ENCODE peak calls at places on chromosomes 16 and 17, in nine cellular contexts. C is T47D; V is amniotic stem cell; L is G401; H is mammary epithelial cell; K is NCI-H2081 treated with DMSO at 0.1 percent for 48 hours; B is stimulated activated CD8-positive, alpha-beta memory T cell treated with anti-CD3 and anti-CD28 coated beads, Interleukin-4, amount 100 ng/mL, for 1 hour; R is NCI-H1436; N is activated T-helper 9 cell treated with anti-CD3 and anti-CD28 coated beads, Interleukin-2, amount 50 U/mL, for 16 hours. Z is an unnamed sample.

GRCh38 chr16:80509872-80510271 is 30.9 kb upstream of the DYNLRB2 start:
- DNase-seq in B (no peak), K (no peak), C (no peak), V (no peak), N (no peak), H (no peak), L (no peak), R (no peak), Z (no peak)

GRCh38 chr17:72342582-72343527 is 222.0 kb downstream of the SOX9 start:
- DNase-seq in K (no peak), L (peak), N (no peak), B (no peak), H (no peak), V (no peak), C (no peak), R (no peak), Z (no peak)

GRCh38 chr17:58391302-58391984 is 25.9 kb downstream of the RNF43 start:
- DNase-seq in H (peak), N (no peak), V (no peak), K (peak), C (no peak), L (no peak), B (no peak), R (peak), Z (no peak)

GRCh38 chr17:73311428-73311780 is 397 bp downstream of the CDC42EP4 start:
- DNase-seq in B (no peak), L (no peak), V (no peak), H (no peak), R (no peak), N (no peak), K (no peak), C (no peak), Z (no peak)

GRCh38 chr16:48064971-48065370 is 90.8 kb downstream of the ABCC12 start:
- DNase-seq in C (no peak), B (no peak), L (no peak), N (no peak), K (no peak), H (peak), V (no peak), R (no peak), Z (no peak)

GRCh38 chr17:49698005-49698404 is 9.8 kb downstream of the SLC35B1 start:
- DNase-seq in C (no peak), K (no peak), H (no peak), R (no peak), L (no peak), B (no peak), N (no peak), V (no peak), Z (no peak)

GRCh38 chr16:73771676-73772075 is 524.9 kb upstream of the PSMD7 start:
- DNase-seq in N (no peak), V (no peak), R (no peak), K (no peak), L (no peak), H (no peak), B (no peak), C (no peak), Z (no peak)

GRCh38 chr17:39664581-39665561 is at the start of gene TCAP:
- DNase-seq in V (no peak), R (no peak), H (no peak), K (no peak), C (no peak), N (no peak), B (no peak), L (no peak), Z (no peak)

GRCh38 chr17:61680921-61681320 is 89.9 kb upstream of the NACA2 start:
- DNase-seq in H (no peak), V (no peak), K (no peak), B (no peak), L (no peak), C (no peak), N (no peak), R (no peak), Z (no peak)

GRCh38 chr17:55410722-55411462 is 10.7 kb downstream of the MMD start:
- DNase-seq in V (no peak), R (no peak), K (no peak), L (no peak), H (no peak), B (no peak), N (no peak), C (no peak), Z (no peak)

GRCh38 chr17:49742256-49742655 is 21.7 kb downstream of the FAM117A start:
- DNase-seq in L (no peak), V (no peak), B (no peak), R (no peak), K (no peak), N (no peak), C (no peak), H (no peak), Z (no peak)

GRCh38 chr16:89047331-89048086 is 46.1 kb upstream of the ACSF3 start:
- DNase-seq in N (no peak), K (no peak), R (no peak), V (no peak), H (no peak), L (no peak), B (no peak), C (no peak), Z (no peak)

GRCh38 chr17:41360291-41360995 is 9.2 kb downstream of the KRT33B start:
- DNase-seq in B (no peak), L (no peak), N (no peak), R (no peak), K (no peak), C (no peak), H (peak), V (peak), Z (no peak)

GRCh38 chr16:57589374-57589773 is 39.1 kb upstream of the ADGRG1 start:
- DNase-seq in B (no peak), R (no peak), V (no peak), K (no peak), C (no peak), N (no peak), L (no peak), H (no peak), Z (no peak)

GRCh38 chr16:66486773-66487579 is 59.9 kb downstream of the BEAN1 start:
- DNase-seq in H (peak), N (no peak), B (no peak), K (no peak), C (no peak), L (no peak), V (no peak), R (no peak), Z (no peak)

GRCh38 chr16:70419384-70420327 is 19.2 kb downstream of the ST3GAL2 start:
- DNase-seq in N (no peak), V (no peak), B (no peak), H (no peak), K (no peak), L (no peak), C (no peak), R (no peak), Z (no peak)

GRCh38 chr17:29010586-29010985 is 4.8 kb upstream of the SEZ6 start:
- DNase-seq in V (no peak), H (no peak), B (no peak), L (no peak), N (no peak), C (no peak), R (no peak), K (no peak), Z (no peak)

GRCh38 chr16:11015607-11016006 is 71.2 kb downstream of the CLEC16A start:
- DNase-seq in B (no peak), K (no peak), R (no peak), N (no peak), L (no peak), V (no peak), C (no peak), H (no peak), Z (no peak)

GRCh38 chr16:67562526-67562917 is at the start of gene CTCF:
- DNase-seq in K (no peak), R (peak), N (peak), L (peak), C (no peak), H (peak), V (peak), B (peak), Z (no peak)

GRCh38 chr17:20302191-20302917 is 165.0 kb downstream of the LGALS9B start:
- DNase-seq in B (no peak), H (no peak), K (no peak), N (no peak), V (no peak), L (peak), R (no peak), C (no peak), Z (no peak)

GRCh38 chr17:31058958-31059357 is 35.8 kb upstream of the NF1 start:
- DNase-seq in V (no peak), B (no peak), K (no peak), C (no peak), H (no peak), R (no peak), N (no peak), L (no peak), Z (no peak)

GRCh38 chr17:69012895-69013805 is 47.6 kb downstream of the ABCA9 start:
- DNase-seq in K (no peak), R (no peak), C (no peak), H (peak), N (no peak), V (no peak), L (no peak), B (no peak), Z (no peak)

GRCh38 chr17:76121932-76122383 is 18.4 kb upstream of the EXOC7 start:
- DNase-seq in B (no peak), N (no peak), K (no peak), C (no peak), L (no peak), H (no peak), V (no peak), R (no peak), Z (no peak)

GRCh38 chr16:83100679-83101078 is 473.9 kb downstream of the CDH13 start:
- DNase-seq in K (no peak), V (no peak), H (peak), C (no peak), R (no peak), B (no peak), N (no peak), L (no peak), Z (no peak)

GRCh38 chr17:27793168-27793905 is 7.0 kb downstream of the NOS2 start:
- DNase-seq in B (no peak), V (no peak), R (no peak), K (no peak), H (peak), L (peak), N (no peak), C (no peak), Z (no peak)

GRCh38 chr17:19317359-19318095 is 45.0 kb downstream of the B9D1 start:
- DNase-seq in R (no peak), N (no peak), K (no peak), C (no peak), B (no peak), L (peak), V (peak), H (no peak), Z (peak)

GRCh38 chr16:2150418-2151187 is 2.2 kb downstream of the RAB26 start:
- DNase-seq in V (no peak), L (peak), K (no peak), B (no peak), C (no peak), H (peak), R (no peak), N (no peak), Z (no peak)

GRCh38 chr16:24146523-24146922 is 109.6 kb upstream of the CACNG3 start:
- DNase-seq in L (no peak), H (no peak), B (no peak), R (no peak), C (no peak), N (no peak), V (no peak), K (no peak), Z (no peak)

GRCh38 chr16:21598676-21599157 is 660 bp upstream of the METTL9 start:
- DNase-seq in R (no peak), N (no peak), H (peak), K (no peak), B (peak), C (no peak), V (no peak), L (no peak), Z (no peak)

GRCh38 chr17:8935194-8935593 is 30.3 kb downstream of the PIK3R5 start:
- DNase-seq in L (no peak), R (no peak), V (no peak), B (no peak), H (peak), N (peak), K (no peak), C (no peak), Z (no peak)

GRCh38 chr16:75921281-75921680 is 195.0 kb upstream of the CPHXL start:
- DNase-seq in C (no peak), L (peak), N (no peak), V (no peak), H (no peak), K (peak), R (no peak), B (no peak), Z (no peak)

GRCh38 chr17:58329035-58329807 is 626 bp upstream of the TSPOAP1 start:
- DNase-seq in N (peak), H (no peak), L (peak), V (no peak), K (no peak), R (no peak), C (no peak), B (no peak), Z (no peak)

GRCh38 chr17:13409455-13409854 is 192.3 kb downstream of the HS3ST3A1 start:
- DNase-seq in N (no peak), C (no peak), K (no peak), R (no peak), B (no peak), V (no peak), L (no peak), H (no peak), Z (no peak)

GRCh38 chr16:69273009-69273408 is 38.1 kb upstream of the VPS4A start:
- DNase-seq in V (no peak), B (no peak), L (no peak), C (no peak), N (no peak), R (no peak), H (no peak), K (no peak), Z (peak)

GRCh38 chr16:65618335-65618734 is 496.5 kb upstream of the CDH11 start:
- DNase-seq in N (no peak), C (no peak), B (no peak), V (no peak), H (no peak), L (no peak), R (no peak), K (no peak), Z (no peak)

GRCh38 chr17:78933959-78934568 is 8.9 kb upstream of the TIMP2 start:
- DNase-seq in C (peak), H (peak), R (peak), V (peak), L (peak), N (no peak), B (no peak), K (peak), Z (peak)

Z was measured in AG04449.